ENCODE peak calls at places on chromosomes 1 and 21, in five cellular contexts. V is heart left ventricle, X is pancreas, A is fibroblast of pulmonary artery, Y is lung. D is an unnamed sample.

GRCh38 chr1:84888753-84889152 is 4.3 kb downstream of the LPAR3 start:
- DNase-seq in A (no peak), Y (no peak), X (no peak), V (no peak), D (no peak)

GRCh38 chr1:2447274-2448097 is 28.6 kb upstream of the PLCH2 start:
- DNase-seq in A (no peak), V (no peak), X (no peak), Y (no peak), D (no peak)

GRCh38 chr21:25842925-25843324 is 108.2 kb downstream of the GABPA start:
- DNase-seq in A (no peak), V (no peak), Y (no peak), X (no peak), D (no peak)

GRCh38 chr1:194118086-194118485 is 931.7 kb upstream of the B3GALT2 start:
- DNase-seq in V (no peak), Y (no peak), X (no peak), A (no peak), D (no peak)

GRCh38 chr1:145994391-145995120 is 1.8 kb downstream of the TXNIP start:
- DNase-seq in V (peak; percentile 49), A (no peak), X (no peak), Y (no peak), D (no peak)

GRCh38 chr1:94961582-94961981 is 34.7 kb upstream of the CNN3 start:
- DNase-seq in A (no peak), X (no peak), V (no peak), Y (no peak), D (no peak)

GRCh38 chr1:160711528-160712311 is at the start of gene CD48:
- DNase-seq in A (no peak), V (no peak), Y (no peak), X (no peak), D (no peak)

GRCh38 chr1:91835087-91835521 is 50.8 kb downstream of the TGFBR3 start:
- DNase-seq in A (no peak), Y (no peak), V (no peak), X (no peak), D (no peak)

GRCh38 chr1:93288558-93288957 is 57.1 kb upstream of the DR1 start:
- DNase-seq in V (no peak), A (peak; percentile 7), X (no peak), Y (peak; percentile 30), D (no peak)

GRCh38 chr1:3732747-3733602 is 19.3 kb upstream of the CCDC27 start:
- DNase-seq in Y (no peak), V (no peak), A (no peak), X (no peak), D (no peak)

GRCh38 chr1:225817611-225818061 is 7.7 kb downstream of the EPHX1 start:
- DNase-seq in Y (peak; percentile 90), X (peak; percentile 90), A (peak; percentile 93), V (peak; percentile 83), D (peak; percentile 83)

GRCh38 chr1:13662498-13662897 is 37.5 kb upstream of the PRDM2 start:
- DNase-seq in V (no peak), Y (no peak), X (no peak), A (peak; percentile 48), D (peak; percentile 47)

GRCh38 chr1:205504311-205505075 is at the start of gene CDK18:
- DNase-seq in Y (peak; percentile 91), X (peak; percentile 90), V (peak; percentile 86), A (peak; percentile 40), D (no peak)

GRCh38 chr1:54540891-54541290 is 7.1 kb upstream of the ACOT11 start:
- DNase-seq in A (no peak), V (no peak), Y (no peak), X (no peak), D (no peak)

GRCh38 chr1:225593414-225593813 is 59.5 kb downstream of the ENAH start:
- DNase-seq in V (no peak), X (no peak), Y (no peak), A (no peak), D (no peak)

GRCh38 chr21:15437873-15438272 is 291.9 kb upstream of the USP25 start:
- DNase-seq in Y (no peak), X (no peak), A (peak; percentile 57), V (no peak), D (no peak)

GRCh38 chr1:243422362-243422761 is 166.5 kb downstream of the SDCCAG8 start:
- DNase-seq in A (no peak), Y (no peak), X (no peak), V (no peak), D (no peak)

GRCh38 chr1:29599826-29600225 is 363.5 kb downstream of the PTPRU start:
- DNase-seq in V (no peak), A (no peak), Y (peak; percentile 3), X (no peak), D (no peak)

GRCh38 chr1:212302745-212303383 is 17.7 kb downstream of the PPP2R5A start:
- DNase-seq in Y (no peak), A (peak; percentile 69), X (no peak), V (no peak), D (no peak)

GRCh38 chr1:243473281-243474210 is 217.7 kb downstream of the SDCCAG8 start:
- DNase-seq in Y (no peak), X (no peak), A (peak; percentile 55), V (no peak), D (no peak)

GRCh38 chr1:118322369-118322768 is 137.3 kb upstream of the SPAG17 start:
- DNase-seq in V (no peak), Y (no peak), X (no peak), A (no peak), D (no peak)

GRCh38 chr1:9724706-9725476 is 73.4 kb downstream of the PIK3CD start:
- DNase-seq in V (no peak), Y (peak; percentile 56), A (peak; percentile 62), X (no peak), D (no peak)

GRCh38 chr1:213724640-213725536 is 262.9 kb upstream of the PROX1 start:
- DNase-seq in A (peak; percentile 21), V (no peak), X (peak; percentile 43), Y (no peak), D (peak; percentile 1)

GRCh38 chr1:204130178-204130577 is 21.7 kb downstream of the ETNK2 start:
- DNase-seq in A (no peak), V (no peak), Y (no peak), X (peak; percentile 97), D (no peak)

GRCh38 chr1:168728452-168729404 is at the start of gene DPT:
- DNase-seq in X (no peak), Y (no peak), V (peak; percentile 64), A (peak; percentile 51), D (no peak)

GRCh38 chr1:201015551-201016091 is 7.9 kb downstream of the KIF21B start:
- DNase-seq in Y (no peak), V (no peak), X (no peak), A (no peak), D (no peak)

GRCh38 chr1:113980120-113980519 is 846 bp downstream of the OLFML3 start:
- DNase-seq in X (no peak), A (peak; percentile 59), V (peak; percentile 59), Y (no peak), D (no peak)

GRCh38 chr1:222931018-222931417 is 116.2 kb downstream of the DISP1 start:
- DNase-seq in V (no peak), A (peak; percentile 43), X (no peak), Y (no peak), D (no peak)

GRCh38 chr1:33477451-33477850 is 5.0 kb downstream of the ZSCAN20 start:
- DNase-seq in A (no peak), Y (no peak), V (no peak), X (no peak), D (no peak)

GRCh38 chr1:86741947-86742572 is 37.7 kb downstream of the SH3GLB1 start:
- DNase-seq in X (no peak), Y (no peak), V (no peak), A (peak; percentile 69), D (no peak)

GRCh38 chr1:234771642-234772344 is 161.8 kb upstream of the IRF2BP2 start:
- DNase-seq in X (no peak), V (no peak), A (no peak), Y (no peak), D (no peak)

GRCh38 chr1:19643113-19643512 is 998 bp upstream of the NBL1 start:
- DNase-seq in V (no peak), X (no peak), Y (no peak), A (no peak), D (no peak)

GRCh38 chr1:239841635-239842034 is 250.0 kb upstream of the FMN2 start:
- DNase-seq in A (no peak), V (no peak), X (no peak), Y (no peak), D (no peak)

GRCh38 chr1:24566266-24566867 is 10.5 kb downstream of the NCMAP start:
- DNase-seq in Y (no peak), V (no peak), A (peak; percentile 21), X (no peak), D (no peak)

GRCh38 chr1:188425687-188426086 is 1596.9 kb downstream of the PLA2G4A start:
- DNase-seq in Y (no peak), A (peak; percentile 51), V (no peak), X (no peak), D (no peak)

GRCh38 chr1:230313453-230314141 is 112.5 kb downstream of the PGBD5 start:
- DNase-seq in V (no peak), A (no peak), X (no peak), Y (no peak), D (no peak)

GRCh38 chr1:230314142-230314470 is 112.0 kb downstream of the PGBD5 start:
- DNase-seq in X (no peak), A (no peak), Y (no peak), V (no peak), D (no peak)

GRCh38 chr1:230312676-230313075 is 113.5 kb downstream of the PGBD5 start:
- DNase-seq in Y (no peak), A (no peak), V (no peak), X (no peak), D (no peak)

GRCh38 chr1:230316864-230317745 is 109.0 kb downstream of the PGBD5 start:
- DNase-seq in V (no peak), Y (no peak), A (no peak), X (no peak), D (no peak)

GRCh38 chr1:230315099-230315498 is 111.0 kb downstream of the PGBD5 start:
- DNase-seq in V (no peak), X (no peak), A (no peak), Y (no peak), D (no peak)
- TF ChIP-seq CTCF in V (no peak), X (no peak), A (no peak), Y (no peak), D (no peak)

GRCh38 chr1:216785211-216785610 is 62.0 kb upstream of the ESRRG start:
- DNase-seq in V (no peak), A (no peak), Y (no peak), X (no peak), D (no peak)
- H3K4me3 ChIP-seq in V (no peak overlapping the region), A (no peak overlapping the region), Y (no peak overlapping the region), X (no peak overlapping the region), D (no peak overlapping the region)

DNA sequence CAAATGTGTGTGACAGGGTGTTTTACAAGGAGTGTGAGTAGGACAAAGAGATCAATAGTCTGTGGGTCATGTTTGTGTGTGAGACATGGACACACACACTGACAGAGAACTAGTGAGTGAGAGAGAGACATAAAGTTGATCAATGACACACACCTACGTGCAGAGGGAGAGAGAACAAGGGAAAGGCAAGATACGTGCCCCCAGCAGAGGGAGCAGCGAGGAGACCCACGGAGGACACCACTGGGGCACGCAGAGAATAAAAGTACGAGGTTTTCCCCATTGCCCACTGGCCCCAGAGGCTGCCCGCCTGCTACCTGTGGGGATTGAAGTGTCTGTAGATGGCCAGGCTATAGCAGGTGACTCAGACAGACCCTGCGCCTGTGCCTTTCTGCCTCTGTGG is 130.2 kb upstream of the CSF3R start:
- DNase-seq in Y (no peak), V (no peak), X (no peak), A (no peak), D (no peak)
- TF ChIP-seq CTCF in Y (no peak), V (no peak), X (no peak), A (no peak), D (peak; percentile 30)

GRCh38 chr1:156490401-156491032 is 10.1 kb downstream of the MEF2D start:
- DNase-seq in V (peak; percentile 87), Y (no peak), A (no peak), X (no peak), D (no peak)
- H3K4me3 ChIP-seq in V (peak overlapping the region; percentile 42), Y (no peak overlapping the region), A (no peak overlapping the region), X (peak overlapping the region; percentile 4), D (no peak overlapping the region)